ENCODE peak calls at places on chromosomes 12 and 14, in ten cellular contexts. Y is uterus, Z is A673, K is cardiac muscle cell, B is foreskin fibroblast, O is BE2C, N is psoas muscle, V is AG10803, T is brain microvascular endothelial cell, F is thoracic aorta. W is an unnamed sample.

GRCh38 chr14:65290830-65291229 is 121.7 kb upstream of the FUT8 start:
- DNase-seq in N (no peak), K (peak), Y (no peak), Z (peak), T (peak), F (no peak), O (no peak), B (peak), V (peak), W (peak)

GRCh38 chr12:108635201-108635996 is 1.7 kb upstream of the SELPLG start:
- DNase-seq in K (no peak), N (no peak), V (peak), F (no peak), T (no peak), Z (no peak), Y (no peak), B (no peak), O (no peak), W (no peak)

GRCh38 chr14:105980224-105980623 is 453.8 kb downstream of the TMEM121 start:
- DNase-seq in Z (peak), O (no peak), V (peak), K (no peak), B (no peak), N (no peak), T (no peak), Y (no peak), F (no peak), W (no peak)

GRCh38 chr12:125143491-125143890 is 78.3 kb downstream of the AACS start:
- DNase-seq in V (peak), K (peak), T (peak), O (no peak), N (no peak), B (peak), Z (peak), Y (no peak), F (no peak), W (peak)

GRCh38 chr14:74144789-74145188 is 60.0 kb downstream of the LIN52 start:
- DNase-seq in V (no peak), B (no peak), O (no peak), Z (no peak), Y (no peak), T (no peak), K (no peak), F (no peak), N (no peak), W (no peak)

GRCh38 chr12:109277255-109277898 is 31.7 kb downstream of the FOXN4 start:
- DNase-seq in B (no peak), O (no peak), K (no peak), Y (no peak), F (no peak), V (no peak), Z (no peak), T (no peak), N (no peak), W (no peak)

GRCh38 chr12:49098035-49098451 is 3.4 kb upstream of the DHH start:
- DNase-seq in O (peak), K (peak), B (no peak), T (no peak), N (peak), F (no peak), Z (peak), Y (peak), V (peak), W (peak)

GRCh38 chr12:107415834-107416233 is 269.8 kb upstream of the PWP1 start:
- DNase-seq in V (peak), F (no peak), T (no peak), B (peak), O (no peak), Y (no peak), N (no peak), K (no peak), Z (no peak), W (no peak)

GRCh38 chr14:93029417-93029816 is 86.3 kb downstream of the ITPK1 start:
- DNase-seq in Y (no peak), N (no peak), V (no peak), K (no peak), Z (no peak), T (no peak), B (no peak), O (no peak), F (no peak), W (no peak)

GRCh38 chr14:54772451-54772881 is 130.2 kb downstream of the GCH1 start:
- DNase-seq in Y (no peak), K (peak), O (no peak), B (peak), F (no peak), N (no peak), V (peak), Z (no peak), T (no peak), W (peak)

GRCh38 chr12:67593041-67593870 is 55.3 kb upstream of the DYRK2 start:
- DNase-seq in T (no peak), K (peak), N (no peak), B (peak), F (no peak), V (peak), Y (no peak), Z (no peak), O (no peak), W (peak)

GRCh38 chr14:55589171-55589570 is 9.2 kb downstream of the KTN1 start:
- DNase-seq in T (no peak), Z (no peak), K (no peak), B (no peak), V (peak), Y (no peak), O (no peak), F (no peak), N (no peak), W (no peak)

GRCh38 chr12:12047682-12048081 is 23.1 kb upstream of the BCL2L14 start:
- DNase-seq in Y (no peak), N (no peak), B (no peak), V (no peak), T (no peak), F (no peak), Z (no peak), K (no peak), O (no peak), W (no peak)

GRCh38 chr14:70788893-70789292 is 20.4 kb downstream of the MAP3K9 start:
- DNase-seq in O (no peak), V (no peak), N (no peak), B (no peak), F (no peak), T (no peak), Z (no peak), Y (no peak), K (no peak), W (no peak)

GRCh38 chr12:4535092-4535491 is 3.6 kb upstream of the RAD51AP1 start:
- DNase-seq in Z (no peak), B (no peak), O (no peak), N (no peak), F (no peak), V (no peak), Y (no peak), K (no peak), T (no peak), W (no peak)

GRCh38 chr12:121709478-121709890 is 3.1 kb upstream of the TMEM120B start:
- DNase-seq in Y (no peak), K (peak), O (no peak), Z (no peak), T (peak), F (no peak), B (no peak), N (no peak), V (peak), W (peak)

GRCh38 chr14:98368916-98369315 is 903.1 kb downstream of the BCL11B start:
- DNase-seq in N (no peak), O (no peak), F (no peak), T (no peak), V (no peak), Z (no peak), Y (no peak), K (no peak), B (no peak), W (no peak)

GRCh38 chr14:100540926-100541620 is 46.1 kb downstream of the BEGAIN start:
- DNase-seq in Y (no peak), F (no peak), B (no peak), O (no peak), K (no peak), Z (no peak), V (no peak), T (no peak), N (peak), W (no peak)

GRCh38 chr12:131209082-131210070 is 255.7 kb downstream of the ADGRD1 start:
- DNase-seq in Y (no peak), N (peak), V (no peak), Z (no peak), T (no peak), O (no peak), F (no peak), K (no peak), B (no peak), W (no peak)

GRCh38 chr12:32106153-32106516 is 512 bp upstream of the BICD1 start:
- DNase-seq in Y (peak), B (no peak), K (no peak), F (no peak), Z (no peak), T (no peak), O (no peak), V (no peak), N (no peak), W (no peak)

GRCh38 chr12:44377443-44378160 is 498.5 kb downstream of the NELL2 start:
- DNase-seq in Z (no peak), N (no peak), T (no peak), B (no peak), V (no peak), K (no peak), Y (no peak), O (peak), F (no peak), W (no peak)

GRCh38 chr12:50542448-50542847 is 37.7 kb downstream of the DIP2B start:
- DNase-seq in O (no peak), F (no peak), Y (no peak), V (peak), N (no peak), T (peak), K (no peak), B (no peak), Z (no peak), W (peak)

GRCh38 chr14:56422703-56423213 is 156.8 kb upstream of the TMEM260 start:
- DNase-seq in T (peak), Z (peak), B (peak), K (peak), N (peak), Y (peak), O (peak), F (peak), V (peak), W (peak)

GRCh38 chr14:94474581-94475031 is 1.4 kb downstream of the SERPINA9 start:
- DNase-seq in F (no peak), B (no peak), V (no peak), Y (no peak), T (peak), Z (peak), N (no peak), O (no peak), K (no peak), W (no peak)

GRCh38 chr14:93937519-93937918 is 10.4 kb downstream of the FAM181A start:
- DNase-seq in F (no peak), Y (no peak), N (peak), Z (no peak), B (no peak), T (no peak), V (no peak), O (no peak), K (no peak), W (no peak)

GRCh38 chr12:97910559-97910958 is 448.0 kb downstream of the RMST start:
- DNase-seq in B (no peak), Y (no peak), K (no peak), T (no peak), V (no peak), N (no peak), O (no peak), Z (no peak), F (no peak), W (no peak)

GRCh38 chr12:15757553-15758255 is 31.5 kb downstream of the EPS8 start:
- DNase-seq in Z (peak), O (no peak), T (peak), K (peak), V (peak), B (peak), Y (peak), F (peak), N (no peak), W (peak)

GRCh38 chr12:92146497-92146828 is 817 bp upstream of the BTG1 start:
- DNase-seq in T (peak), B (no peak), V (peak), Z (no peak), Y (no peak), K (peak), O (no peak), N (no peak), F (no peak), W (no peak)

GRCh38 chr14:100471451-100472093 is 115.6 kb downstream of the BEGAIN start:
- DNase-seq in Z (no peak), K (no peak), B (no peak), F (no peak), O (peak), V (no peak), T (no peak), Y (no peak), N (peak), W (no peak)

GRCh38 chr12:41932470-41932991 is 212.1 kb downstream of the GXYLT1 start:
- DNase-seq in O (peak), T (no peak), K (peak), Z (peak), N (peak), V (no peak), F (no peak), Y (peak), B (no peak), W (peak)

GRCh38 chr12:71972441-71973074 is 33.9 kb downstream of the TPH2 start:
- DNase-seq in K (no peak), F (no peak), B (no peak), N (no peak), O (no peak), T (no peak), V (no peak), Z (no peak), Y (no peak), W (no peak)

GRCh38 chr12:106299193-106299794 is 3.2 kb upstream of the TCP11L2 start:
- DNase-seq in Y (no peak), K (peak), N (peak), Z (no peak), O (no peak), T (no peak), V (peak), B (no peak), F (no peak), W (peak)

GRCh38 chr14:50531595-50532501 is 521 bp downstream of the MAP4K5 start:
- DNase-seq in Y (peak), T (peak), V (peak), N (peak), Z (peak), O (peak), F (peak), B (no peak), K (peak), W (peak)

GRCh38 chr12:93789767-93790166 is 112.6 kb downstream of the CRADD start:
- DNase-seq in Z (no peak), O (no peak), K (peak), B (no peak), F (no peak), V (no peak), Y (no peak), T (no peak), N (no peak), W (peak)

GRCh38 chr12:118359541-118359915 is 13.2 kb downstream of the TAOK3 start:
- DNase-seq in Z (no peak), N (no peak), Y (no peak), V (no peak), F (no peak), T (no peak), K (no peak), B (no peak), O (no peak), W (no peak)

GRCh38 chr12:65926119-65927004 is 102.1 kb downstream of the HMGA2 start:
- DNase-seq in K (no peak), V (no peak), Y (no peak), B (no peak), N (no peak), T (no peak), O (no peak), F (no peak), Z (peak), W (no peak)
- H3K4me3 ChIP-seq in K (no peak), V (no peak), Y (no peak), B (no peak), N (no peak), T (no peak), O (no peak), F (no peak), Z (peak), W (no peak)

DNA sequence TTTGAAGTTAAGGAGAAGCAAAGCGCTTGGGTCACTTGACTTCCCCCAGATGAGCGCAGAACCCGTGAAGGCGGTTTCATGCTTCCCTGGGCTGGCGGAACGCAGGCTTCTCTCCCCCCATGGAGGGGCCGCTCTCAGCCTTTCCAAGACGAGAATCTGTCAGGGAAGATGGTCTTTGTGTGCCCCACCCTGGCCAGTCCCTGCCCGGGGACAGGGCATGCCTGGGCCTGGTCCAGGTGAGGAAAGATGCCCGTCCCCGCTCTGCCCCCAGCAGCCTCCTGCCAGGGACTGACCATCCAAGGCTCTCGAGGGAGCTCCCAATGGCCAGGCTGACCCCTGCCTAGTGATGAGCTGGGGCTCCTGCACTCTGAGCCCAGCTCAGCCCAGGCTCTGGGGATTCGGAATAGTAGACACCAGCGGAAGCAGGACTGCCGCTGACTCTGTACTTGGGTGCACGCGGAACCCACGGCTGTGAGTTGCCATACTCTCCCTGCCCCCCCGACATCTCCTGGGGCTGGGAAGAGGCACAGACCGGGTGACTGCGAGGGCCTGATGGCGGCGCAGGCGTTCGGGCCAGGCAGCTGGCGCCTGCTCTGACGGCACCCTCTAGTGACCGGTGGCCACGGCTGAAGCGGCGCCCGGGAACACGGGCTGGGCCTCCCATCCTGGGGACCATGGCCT is 142.2 kb upstream of the FKBP4 start:
- DNase-seq in B (no peak), F (no peak), O (no peak), Y (peak), Z (no peak), V (no peak), K (no peak), T (no peak), N (no peak), W (no peak)
- TF ChIP-seq CTCF in B (no peak), F (no peak), O (no peak), Y (no peak), Z (no peak), V (no peak), K (no peak), T (no peak), N (no peak), W (no peak)

GRCh38 chr14:36275741-36276140 is 44.7 kb downstream of the MBIP start:
- DNase-seq in T (no peak), K (no peak), Z (no peak), V (no peak), B (no peak), F (no peak), Y (no peak), O (no peak), N (no peak), W (no peak)

GRCh38 chr14:36271222-36271621 is 49.2 kb downstream of the MBIP start:
- DNase-seq in Z (no peak), O (no peak), K (no peak), V (no peak), B (no peak), Y (no peak), F (no peak), T (no peak), N (no peak), W (no peak)

GRCh38 chr14:36270191-36270590 is 50.2 kb downstream of the MBIP start:
- DNase-seq in B (no peak), N (no peak), K (no peak), T (no peak), V (no peak), O (no peak), F (no peak), Y (no peak), Z (no peak), W (no peak)

GRCh38 chr14:36268957-36269734 is 51.3 kb downstream of the MBIP start:
- DNase-seq in N (no peak), B (no peak), Y (no peak), Z (no peak), F (no peak), V (no peak), T (no peak), K (no peak), O (no peak), W (no peak)

GRCh38 chr14:36271939-36272907 is 48.2 kb downstream of the MBIP start:
- DNase-seq in K (peak), T (no peak), V (peak), O (no peak), F (no peak), Z (peak), Y (no peak), N (no peak), B (peak), W (peak)
- H3K4me3 ChIP-seq in K (no peak), T (peak), V (peak), O (no peak), F (peak), Z (no peak), Y (peak), N (peak), B (peak), W (peak)

GRCh38 chr14:31405106-31405505 is 15.2 kb downstream of the HEATR5A start:
- DNase-seq in O (no peak), B (no peak), Z (no peak), K (no peak), T (no peak), N (no peak), F (no peak), Y (no peak), V (no peak), W (no peak)
- TF ChIP-seq CTCF in O (no peak), B (no peak), Z (no peak), K (no peak), T (no peak), N (no peak), F (no peak), Y (no peak), V (no peak), W (no peak)